ENCODE peak calls at places on chromosomes 4 and X, in five cellular contexts. T is upper lobe of right lung; E is neural progenitor cell; F is right atrium auricular region; U is CD4-positive, CD25-positive, alpha-beta regulatory T cell. V is an unnamed sample. For H3K9me3 and H3K27me3, the result is how much of the 10 kb centered on the place peaks cover.

GRCh38 chrX:131746491-131746968 is 202.7 kb downstream of the OR13H1 start:
- DNase-seq in U (peak), F (peak), E (no peak), T (no peak), V (peak)

GRCh38 chr4:77181737-77182136 is 24.7 kb downstream of the CCNG2 start:
- DNase-seq in U (no peak), T (no peak), E (no peak), F (no peak), V (no peak)

GRCh38 chrX:132602701-132603100 is 113.9 kb upstream of the MBNL3 start:
- DNase-seq in T (no peak), F (no peak), U (no peak), E (no peak), V (peak)

GRCh38 chr4:107035711-107036601 is at the start of gene DKK2:
- DNase-seq in F (peak), E (peak), U (no peak), T (peak), V (peak)

GRCh38 chrX:57178605-57179004 is 41.4 kb upstream of the SPIN2A start:
- DNase-seq in T (no peak), F (no peak), E (no peak), U (no peak), V (no peak)

GRCh38 chrX:39729834-39730670 is 367.7 kb downstream of the BCOR start:
- DNase-seq in U (no peak), E (peak), T (no peak), F (no peak), V (no peak)

GRCh38 chr4:7987148-7987989 is 47.7 kb upstream of the AFAP1 start:
- DNase-seq in T (peak), E (peak), F (peak), U (peak), V (peak)

GRCh38 chr4:7897811-7898210 is 41.9 kb downstream of the AFAP1 start:
- DNase-seq in F (no peak), E (no peak), U (no peak), T (no peak), V (no peak)

GRCh38 chr4:132691668-132692067 is 457.4 kb upstream of the PCDH10 start:
- DNase-seq in E (no peak), F (no peak), T (no peak), U (no peak), V (no peak)

GRCh38 chr4:186148335-186148975 is 42.9 kb upstream of the CYP4V2 start:
- DNase-seq in F (no peak), E (no peak), T (no peak), U (no peak), V (no peak)

GRCh38 chr4:123832173-123833026 is 435.8 kb downstream of the SPRY1 start:
- DNase-seq in U (no peak), T (no peak), F (peak), E (no peak), V (no peak)

GRCh38 chr4:69787879-69788278 is 27.5 kb upstream of the SULT1B1 start:
- DNase-seq in U (no peak), T (no peak), E (no peak), F (no peak), V (no peak)

GRCh38 chr4:6641164-6641970 is 882 bp downstream of the MRFAP1 start:
- DNase-seq in F (no peak), E (peak), T (no peak), U (peak), V (peak)

GRCh38 chr4:183635333-183635732 is 23.7 kb downstream of the RWDD4 start:
- DNase-seq in U (no peak), F (no peak), T (no peak), E (peak), V (no peak)

GRCh38 chr4:78653655-78654054 is 102.1 kb downstream of the ANXA3 start:
- DNase-seq in T (no peak), E (no peak), F (no peak), U (no peak), V (no peak)

GRCh38 chr4:45438047-45438446 is 685.8 kb downstream of the GABRG1 start:
- DNase-seq in U (no peak), F (no peak), T (no peak), E (no peak), V (no peak)

GRCh38 chr4:174521800-174522182 is 497 bp downstream of the HPGD start:
- DNase-seq in T (peak), E (peak), F (no peak), U (peak), V (peak)

GRCh38 chr4:8289151-8289750 is 19.7 kb downstream of the HTRA3 start:
- DNase-seq in F (no peak), T (peak), E (no peak), U (no peak), V (no peak)

GRCh38 chr4:80393970-80394250 is 58.4 kb downstream of the CFAP299 start:
- DNase-seq in E (no peak), U (no peak), F (no peak), T (no peak), V (no peak)

GRCh38 chr4:176587920-176588319 is 204.8 kb downstream of the VEGFC start:
- DNase-seq in F (no peak), U (no peak), T (no peak), E (no peak), V (no peak)

GRCh38 chrX:114800719-114801118 is 216.7 kb downstream of the IL13RA2 start:
- DNase-seq in E (no peak), F (no peak), U (no peak), T (no peak), V (no peak)

GRCh38 chrX:153908219-153908875 is 3.9 kb downstream of the AVPR2 start:
- DNase-seq in F (no peak), E (no peak), U (no peak), T (no peak), V (no peak)

GRCh38 chrX:20116087-20116574 is 576 bp downstream of the MAP7D2 start:
- DNase-seq in F (no peak), U (no peak), E (peak), T (no peak), V (no peak)

GRCh38 chr4:190016369-190017289 is 10.4 kb downstream of the FRG2 start:
- DNase-seq in F (no peak), E (peak), U (no peak), T (no peak), V (no peak)
- H3K9me3 ChIP-seq in F (under half), E (under half), U (under half), T (under half), V (half or more)

DNA sequence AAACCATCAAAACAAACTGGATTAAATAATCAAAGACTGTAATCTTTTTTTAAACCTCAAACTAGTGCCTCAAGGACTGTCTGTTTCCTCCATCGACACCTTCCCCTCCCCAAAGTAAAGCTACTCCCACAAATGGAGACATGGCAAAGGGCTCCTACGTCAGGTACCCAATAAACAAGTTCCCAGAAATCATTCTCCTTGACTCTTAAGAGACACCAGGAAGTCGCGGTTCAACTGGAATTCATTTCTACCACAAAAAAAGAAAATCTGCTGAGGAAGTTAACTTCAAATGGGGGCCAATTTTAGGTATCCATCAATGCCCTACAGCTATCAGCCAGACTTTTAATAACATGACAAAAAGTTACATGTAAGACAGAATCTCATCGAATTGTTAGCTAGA is 2.5 kb downstream of the RPS4X start:
- DNase-seq in T (no peak), U (peak), F (no peak), E (no peak), V (no peak)
- H3K4me3 ChIP-seq in T (no peak), U (peak), F (no peak), E (peak), V (no peak)

GRCh38 chr4:148574502-148574901 is 132.3 kb upstream of the NR3C2 start:
- DNase-seq in T (no peak), U (no peak), E (no peak), F (no peak), V (no peak)

GRCh38 chr4:148574066-148574465 is 131.9 kb upstream of the NR3C2 start:
- DNase-seq in E (no peak), U (no peak), F (no peak), T (no peak), V (no peak)

GRCh38 chr4:148573284-148573683 is 131.1 kb upstream of the NR3C2 start:
- DNase-seq in F (no peak), E (no peak), T (no peak), U (no peak), V (no peak)

GRCh38 chr4:148574941-148575340 is 132.7 kb upstream of the NR3C2 start:
- DNase-seq in E (no peak), F (no peak), U (no peak), T (no peak), V (no peak)

GRCh38 chr4:148575577-148575976 is 133.4 kb upstream of the NR3C2 start:
- DNase-seq in U (no peak), T (no peak), F (no peak), E (no peak), V (no peak)
- H3K27me3 ChIP-seq in U (under half), T (under half), F (under half), E (under half), V (under half)

GRCh38 chrX:82626978-82627377 is 881.1 kb upstream of the POU3F4 start:
- DNase-seq in F (no peak), T (no peak), E (no peak), U (no peak), V (no peak)

GRCh38 chrX:82627568-82627967 is 880.5 kb upstream of the POU3F4 start:
- DNase-seq in U (no peak), F (no peak), T (no peak), E (no peak), V (no peak)
- H3K9me3 ChIP-seq in U (under half), F (under half), T (under half), E (under half), V (under half)

V was measured in WERI-Rb-1.